ENCODE peak calls at places on chromosomes 12 and 14, in seven cellular contexts. O, X, W, R, T, M and D are unnamed samples.

GRCh38 chr14:84864582-84865271 is 665.2 kb upstream of the FLRT2 start:
- DNase-seq in O (no peak), X (no peak), W (no peak), R (no peak), T (no peak), M (no peak), D (no peak)

GRCh38 chr14:103651585-103651984 is 22.6 kb downstream of the KLC1 start:
- DNase-seq in O (no peak), X (no peak), W (no peak), R (no peak), T (no peak), M (no peak), D (no peak)

GRCh38 chr14:97113339-97113738 is 316.2 kb downstream of the VRK1 start:
- DNase-seq in O (no peak), X (peak), W (no peak), R (no peak), T (no peak), M (no peak), D (no peak)

GRCh38 chr14:32366256-32366655 is 37.2 kb downstream of the AKAP6 start:
- DNase-seq in O (peak), X (peak), W (no peak), R (no peak), T (no peak), M (no peak), D (no peak)

GRCh38 chr12:2615665-2616387 is 178.9 kb upstream of the FKBP4 start:
- DNase-seq in O (peak), X (no peak), W (no peak), R (peak), T (no peak), M (no peak), D (no peak)

GRCh38 chr14:92902726-92903125 is 20.2 kb upstream of the CHGA start:
- DNase-seq in O (no peak), X (no peak), W (no peak), R (no peak), T (no peak), M (no peak), D (no peak)

GRCh38 chr12:8817856-8818255 is 4.6 kb upstream of the A2ML1 start:
- DNase-seq in O (no peak), X (no peak), W (no peak), R (no peak), T (no peak), M (no peak), D (no peak)

GRCh38 chr12:58533652-58534051 is 386.7 kb downstream of the LRIG3 start:
- DNase-seq in O (no peak), X (no peak), W (no peak), R (no peak), T (no peak), M (no peak), D (no peak)

GRCh38 chr14:91573894-91574837 is 64.1 kb upstream of the PPP4R3A start:
- DNase-seq in O (no peak), X (peak), W (peak), R (peak), T (peak), M (peak), D (peak)

GRCh38 chr14:31993521-31993941 is 83.6 kb upstream of the ARHGAP5 start:
- DNase-seq in O (no peak), X (peak), W (no peak), R (no peak), T (no peak), M (no peak), D (no peak)

GRCh38 chr12:123912415-123913385 is 59.9 kb downstream of the CCDC92 start:
- DNase-seq in O (no peak), X (no peak), W (no peak), R (no peak), T (no peak), M (no peak), D (no peak)

GRCh38 chr14:103329421-103330347 is 4.4 kb upstream of the EIF5 start:
- DNase-seq in O (no peak), X (no peak), W (no peak), R (no peak), T (peak), M (no peak), D (no peak)

GRCh38 chr12:93460882-93461281 is 6.4 kb upstream of the MRPL42 start:
- DNase-seq in O (no peak), X (no peak), W (no peak), R (no peak), T (no peak), M (no peak), D (no peak)

GRCh38 chr12:19764408-19764807 is 325.1 kb downstream of the AEBP2 start:
- DNase-seq in O (no peak), X (peak), W (no peak), R (no peak), T (no peak), M (no peak), D (no peak)

GRCh38 chr12:114579389-114579788 is 104.6 kb downstream of the TBX3 start:
- DNase-seq in O (no peak), X (no peak), W (no peak), R (no peak), T (no peak), M (no peak), D (no peak)

GRCh38 chr12:127145929-127146789 is 1120.8 kb upstream of the TMEM132C start:
- DNase-seq in O (peak), X (no peak), W (peak), R (peak), T (peak), M (peak), D (peak)

GRCh38 chr12:356276-356988 is 32.7 kb downstream of the KDM5A start:
- DNase-seq in O (no peak), X (no peak), W (no peak), R (no peak), T (no peak), M (no peak), D (no peak)

GRCh38 chr12:46661161-46661845 is 164.5 kb downstream of the SLC38A4 start:
- DNase-seq in O (no peak), X (peak), W (no peak), R (no peak), T (peak), M (no peak), D (no peak)

GRCh38 chr14:64800000-64800399 is 79.7 kb downstream of the SPTB start:
- DNase-seq in O (peak), X (peak), W (no peak), R (peak), T (peak), M (no peak), D (no peak)

GRCh38 chr12:27094726-27095125 is 12.3 kb upstream of the C12orf71 start:
- DNase-seq in O (no peak), X (no peak), W (no peak), R (no peak), T (no peak), M (no peak), D (no peak)

DNA sequence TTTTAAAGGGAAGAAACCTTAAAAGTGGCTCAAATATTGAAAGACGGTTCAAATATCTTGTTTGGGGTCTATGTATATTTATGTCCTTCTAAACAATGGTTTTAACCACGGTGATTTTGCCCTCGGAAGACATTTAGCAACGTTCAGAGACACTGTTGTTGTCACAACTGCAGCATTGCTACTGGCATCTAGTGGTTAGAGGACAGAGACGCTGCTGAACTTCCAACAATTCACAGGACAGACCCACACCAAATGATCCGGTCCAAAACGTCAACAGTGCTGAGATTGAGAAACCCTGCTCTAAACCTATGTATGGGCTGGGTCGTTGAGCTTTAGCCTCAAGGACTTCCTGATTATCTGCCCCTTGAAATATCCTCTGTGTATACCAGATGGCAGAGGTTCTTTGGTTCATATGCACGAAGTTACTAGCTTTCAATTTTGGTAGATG is 1.7 kb downstream of the ANGEL1 start:
- DNase-seq in O (no peak), X (peak), W (no peak), R (no peak), T (peak), M (no peak), D (no peak)
- H3K4me3 ChIP-seq in O (peak), X (peak), W (no peak), R (peak), T (peak), M (peak), D (no peak)

GRCh38 chr12:64347630-64348029 is 42.9 kb downstream of the C12orf56 start:
- DNase-seq in O (no peak), X (no peak), W (no peak), R (no peak), T (no peak), M (no peak), D (no peak)

GRCh38 chr12:64351265-64351664 is 39.3 kb downstream of the C12orf56 start:
- DNase-seq in O (no peak), X (no peak), W (no peak), R (no peak), T (no peak), M (no peak), D (no peak)

DNA sequence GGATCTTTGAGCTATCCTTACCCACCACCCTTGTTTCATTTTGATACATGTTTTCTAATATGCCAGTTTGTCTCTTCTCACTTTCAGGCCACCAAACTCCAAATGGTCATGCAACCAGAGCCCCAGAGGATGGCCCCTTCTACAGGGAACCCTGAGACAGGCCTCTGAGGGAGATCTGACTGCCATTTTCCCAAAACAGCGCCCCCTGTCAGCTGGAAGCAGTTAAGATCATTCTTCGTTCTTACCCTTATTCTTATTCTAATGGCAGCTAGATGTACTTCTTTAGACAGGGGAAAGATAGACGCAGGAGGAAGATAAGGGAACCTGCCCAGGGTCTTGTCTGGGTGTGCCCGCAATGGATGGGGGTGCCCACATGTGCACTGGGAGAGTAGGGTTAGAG is 38.4 kb downstream of the C12orf56 start:
- DNase-seq in O (no peak), X (no peak), W (no peak), R (no peak), T (no peak), M (no peak), D (no peak)
- TF ChIP-seq CTCF in O (no peak), X (no peak), W (no peak), R (no peak), T (no peak), M (no peak), D (no peak)

GRCh38 chr14:73714656-73715081 is 485 bp upstream of the PNMA1 start:
- DNase-seq in O (no peak), X (peak), W (no peak), R (no peak), T (peak), M (no peak), D (no peak)
- H3K27ac ChIP-seq in O (peak), X (peak), W (peak), R (no peak), T (peak), M (peak), D (peak)

GRCh38 chr14:29629839-29630238 is 297.8 kb downstream of the PRKD1 start:
- DNase-seq in O (no peak), X (no peak), W (no peak), R (no peak), T (no peak), M (no peak), D (no peak)
- H3K4me3 ChIP-seq in O (no peak), X (no peak), W (no peak), R (no peak), T (no peak), M (no peak), D (no peak)

GRCh38 chr14:24954697-24955037 is 95.3 kb downstream of the STXBP6 start:
- DNase-seq in O (no peak), X (no peak), W (no peak), R (no peak), T (no peak), M (no peak), D (no peak)

GRCh38 chr14:24948261-24948847 is 101.6 kb downstream of the STXBP6 start:
- DNase-seq in O (no peak), X (no peak), W (no peak), R (no peak), T (no peak), M (no peak), D (no peak)

GRCh38 chr14:24954037-24954696 is 95.8 kb downstream of the STXBP6 start:
- DNase-seq in O (no peak), X (no peak), W (no peak), R (no peak), T (no peak), M (no peak), D (no peak)

GRCh38 chr14:24956104-24956503 is 93.8 kb downstream of the STXBP6 start:
- DNase-seq in O (no peak), X (no peak), W (no peak), R (no peak), T (no peak), M (no peak), D (no peak)

DNA sequence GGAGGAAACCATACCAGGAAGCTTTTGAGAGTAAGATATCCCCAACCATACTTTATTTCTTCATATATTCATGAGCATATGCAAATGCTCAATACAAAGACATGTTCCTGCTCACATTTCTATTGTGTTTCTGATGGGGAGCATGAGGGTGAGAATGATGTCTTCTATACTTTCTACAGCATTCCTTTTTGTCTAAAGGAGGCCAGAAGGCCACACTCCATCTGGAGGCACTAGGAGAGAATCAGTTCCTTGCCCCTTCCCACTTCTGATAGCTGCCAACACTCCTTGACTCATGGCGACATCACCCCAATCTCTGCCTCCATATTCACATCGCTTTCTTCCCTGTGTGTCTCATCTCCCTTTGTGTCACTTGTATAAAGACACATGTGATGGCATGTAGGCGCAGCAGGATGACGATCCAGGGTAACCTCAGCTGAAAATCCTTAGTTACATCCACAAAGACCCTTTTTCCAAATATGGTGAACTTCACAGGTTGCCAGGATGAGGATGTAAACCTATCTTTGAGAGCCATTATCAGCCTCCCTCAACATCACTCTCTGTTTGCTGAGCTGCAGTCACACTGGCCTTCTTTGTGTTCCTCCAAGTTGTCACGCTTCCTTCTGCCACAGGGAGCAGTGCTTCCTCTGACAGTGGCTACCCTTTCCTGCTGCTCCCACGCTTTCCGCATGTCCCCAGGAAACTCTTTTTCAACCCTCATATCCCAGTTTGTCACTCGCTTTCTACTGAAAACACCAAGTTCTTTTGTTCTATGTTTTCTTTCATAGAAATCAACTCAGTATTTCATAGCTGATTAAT is 96.9 kb downstream of the STXBP6 start:
- DNase-seq in O (no peak), X (peak), W (no peak), R (no peak), T (no peak), M (no peak), D (no peak)
- TF ChIP-seq CTCF in O (no peak), X (no peak), W (no peak), R (no peak), T (no peak), M (no peak), D (no peak)